ENCODE peak calls at places on chromosomes 6 and 20, in eight cellular contexts. S, K, F, W, N, L, P and C are unnamed samples.

GRCh38 chr6:108714012-108714773 is 134.0 kb upstream of the ARMC2 start:
- DNase-seq in S (no peak), F (no peak), K (peak), L (no peak), N (peak), W (no peak), P (no peak), C (peak)

GRCh38 chr20:39812116-39812515 is 850.0 kb downstream of the DHX35 start:
- DNase-seq in W (no peak), L (no peak), F (no peak), K (no peak), S (no peak), N (no peak), P (no peak), C (no peak)

GRCh38 chr6:158958504-158959386 is 41.3 kb downstream of the RSPH3 start:
- DNase-seq in P (no peak), K (no peak), W (no peak), L (no peak), S (no peak), N (no peak), F (peak), C (no peak)

GRCh38 chr6:32158052-32158451 is 4.1 kb downstream of the PPT2 start:
- DNase-seq in S (no peak), N (no peak), F (no peak), W (no peak), P (no peak), K (no peak), L (no peak), C (no peak)

GRCh38 chr6:111646942-111647341 is 41.3 kb upstream of the TRAF3IP2 start:
- DNase-seq in S (no peak), W (no peak), P (no peak), F (no peak), K (peak), N (no peak), L (no peak), C (no peak)

GRCh38 chr20:37526839-37527637 is 638 bp downstream of the BLCAP start:
- DNase-seq in P (no peak), K (peak), W (no peak), N (peak), L (no peak), S (no peak), F (no peak), C (no peak)

GRCh38 chr6:50699086-50699886 is 14.0 kb upstream of the TFAP2D start:
- DNase-seq in K (no peak), W (no peak), F (no peak), P (no peak), S (no peak), L (no peak), N (no peak), C (no peak)

GRCh38 chr6:126440923-126441322 is 101.0 kb downstream of the CENPW start:
- DNase-seq in L (no peak), S (no peak), N (no peak), K (no peak), F (no peak), P (no peak), W (no peak), C (no peak)

GRCh38 chr6:149860513-149860833 is 3.7 kb downstream of the LRP11 start:
- DNase-seq in K (no peak), N (no peak), S (no peak), F (no peak), L (no peak), W (no peak), P (no peak), C (no peak)

GRCh38 chr6:6699741-6700367 is 111.3 kb downstream of the LY86 start:
- DNase-seq in F (no peak), W (peak), K (peak), L (peak), N (peak), S (no peak), P (no peak), C (peak)

GRCh38 chr6:57261896-57262295 is 39.8 kb upstream of the RAB23 start:
- DNase-seq in W (no peak), S (no peak), N (peak), P (no peak), L (no peak), K (no peak), F (no peak), C (no peak)

GRCh38 chr6:44116643-44117382 is 10.4 kb downstream of the MRPL14 start:
- DNase-seq in K (peak), L (no peak), N (peak), S (no peak), W (peak), F (no peak), P (no peak), C (no peak)

GRCh38 chr6:13814176-13814937 is at the start of gene MCUR1:
- DNase-seq in F (peak), N (peak), L (peak), S (peak), P (peak), K (peak), W (no peak), C (peak)

GRCh38 chr20:8661229-8662023 is 407.5 kb upstream of the PLCB4 start:
- DNase-seq in F (peak), N (no peak), P (no peak), K (no peak), S (no peak), W (no peak), L (no peak), C (no peak)

GRCh38 chr6:98687776-98688175 is 146.6 kb upstream of the POU3F2 start:
- DNase-seq in P (no peak), W (no peak), L (no peak), N (no peak), F (no peak), K (no peak), S (no peak), C (no peak)

GRCh38 chr6:34147906-34148701 is 2.2 kb upstream of the GRM4 start:
- DNase-seq in F (peak), S (no peak), P (no peak), N (no peak), W (no peak), L (peak), K (no peak), C (no peak)

GRCh38 chr6:107658920-107659879 is 164.9 kb downstream of the SCML4 start:
- DNase-seq in L (no peak), S (peak), P (no peak), F (peak), N (peak), W (no peak), K (peak), C (no peak)

GRCh38 chr6:153138930-153139329 is 7.8 kb upstream of the RGS17 start:
- DNase-seq in K (no peak), F (no peak), L (no peak), S (no peak), W (no peak), P (no peak), N (no peak), C (no peak)

GRCh38 chr20:31706607-31707257 is 15.9 kb downstream of the BCL2L1 start:
- DNase-seq in L (peak), S (no peak), K (no peak), P (no peak), W (no peak), N (no peak), F (no peak), C (no peak)

GRCh38 chr6:34172961-34173775 is 27.3 kb upstream of the GRM4 start:
- DNase-seq in P (no peak), W (no peak), S (no peak), F (no peak), N (no peak), L (no peak), K (no peak), C (no peak)

GRCh38 chr6:122610690-122611455 is 668 bp downstream of the PKIB start:
- DNase-seq in K (peak), P (no peak), S (no peak), N (peak), L (peak), W (no peak), F (no peak), C (no peak)

GRCh38 chr20:2276015-2276414 is 19.8 kb upstream of the TGM3 start:
- DNase-seq in W (no peak), S (no peak), K (no peak), N (no peak), F (no peak), P (no peak), L (no peak), C (no peak)

GRCh38 chr20:17835240-17835940 is 133.2 kb downstream of the SNX5 start:
- DNase-seq in F (no peak), S (no peak), P (no peak), L (no peak), W (peak), N (peak), K (peak), C (no peak)

GRCh38 chr6:8499540-8499939 is 64.2 kb upstream of the SLC35B3 start:
- DNase-seq in N (no peak), F (peak), P (no peak), W (no peak), S (no peak), L (no peak), K (peak), C (no peak)

GRCh38 chr6:6332240-6332639 is 11.8 kb upstream of the F13A1 start:
- DNase-seq in N (no peak), L (no peak), S (peak), P (no peak), F (peak), W (no peak), K (no peak), C (no peak)

GRCh38 chr6:4008324-4009047 is 70.5 kb downstream of the FAM217A start:
- DNase-seq in W (peak), K (peak), L (no peak), N (peak), S (no peak), P (no peak), F (peak), C (peak)

GRCh38 chr6:15073344-15073789 is 172.5 kb upstream of the JARID2 start:
- DNase-seq in S (no peak), W (no peak), K (no peak), N (peak), L (no peak), F (no peak), P (no peak), C (no peak)

GRCh38 chr20:45058168-45058850 is 42.6 kb downstream of the KCNS1 start:
- DNase-seq in F (no peak), W (no peak), P (no peak), L (no peak), S (no peak), N (no peak), K (no peak), C (no peak)

GRCh38 chr20:29300579-29301551 is 1956.6 kb upstream of the DEFB115 start:
- DNase-seq in L (no peak), K (no peak), F (no peak), N (no peak), P (no peak), S (no peak), W (no peak), C (no peak)

GRCh38 chr20:17059465-17059864 is 167.4 kb upstream of the PCSK2 start:
- DNase-seq in N (peak), F (no peak), K (peak), S (no peak), L (no peak), P (no peak), W (no peak), C (no peak)

GRCh38 chr6:125230674-125231073 is 71.1 kb downstream of the HDDC2 start:
- DNase-seq in L (no peak), P (no peak), S (no peak), W (no peak), F (no peak), K (no peak), N (peak), C (no peak)

GRCh38 chr6:33590531-33591198 is 10.6 kb upstream of the BAK1 start:
- DNase-seq in S (no peak), N (no peak), L (peak), P (no peak), W (no peak), K (peak), F (peak), C (no peak)

GRCh38 chr6:34718867-34719441 is 22.4 kb upstream of the ILRUN start:
- DNase-seq in N (peak), K (peak), S (no peak), F (no peak), W (no peak), L (no peak), P (no peak), C (no peak)

GRCh38 chr6:11416936-11417576 is 120.5 kb upstream of the TMEM170B start:
- DNase-seq in F (no peak), N (no peak), K (no peak), W (no peak), S (no peak), P (no peak), L (no peak), C (no peak)

DNA sequence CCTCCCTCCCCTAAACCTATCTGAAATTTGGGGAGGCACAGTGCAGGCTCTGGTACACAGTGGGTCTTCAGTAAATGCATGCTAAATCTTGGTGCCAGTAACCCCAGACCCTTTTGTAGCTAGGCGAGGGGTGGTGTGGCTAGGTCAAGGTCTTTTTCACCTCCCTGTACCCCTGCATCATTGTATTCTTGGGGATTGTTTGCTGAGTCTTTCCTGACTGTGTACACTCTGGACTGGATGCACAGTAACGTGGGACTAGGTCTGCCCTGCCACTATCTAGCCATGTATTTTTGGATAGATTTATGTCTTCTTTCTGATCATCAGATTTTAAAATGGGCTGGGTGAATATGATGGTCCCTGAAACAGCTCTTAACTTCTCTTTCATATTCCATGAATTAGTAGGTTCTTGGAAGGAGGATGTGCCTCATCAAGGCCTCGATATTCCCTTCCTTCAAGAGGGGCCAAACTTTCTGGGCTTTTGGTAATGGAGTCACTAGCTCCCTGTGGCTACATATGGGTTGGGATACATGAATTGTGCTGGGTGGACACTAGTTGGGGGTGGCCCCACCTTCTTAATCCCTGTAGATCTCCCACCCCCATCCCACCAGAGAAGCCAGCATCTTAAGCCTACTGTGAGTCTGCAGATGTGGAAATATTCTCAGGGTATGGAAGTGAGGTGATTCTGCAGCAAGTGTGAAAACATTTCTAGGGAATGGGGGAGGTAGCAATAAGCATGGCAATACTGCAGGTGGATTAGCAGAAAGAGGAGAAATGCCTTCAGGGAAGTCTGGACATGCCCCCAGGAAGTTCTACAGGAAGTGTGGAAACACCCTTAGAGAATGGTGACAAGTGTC is 2.1 kb downstream of the TP53INP2 start:
- DNase-seq in K (no peak), F (no peak), P (no peak), N (no peak), W (no peak), L (no peak), S (no peak), C (no peak)
- H3K4me3 ChIP-seq in K (no peak), F (no peak), P (no peak), N (peak), W (no peak), L (no peak), S (no peak), C (no peak)

GRCh38 chr6:104855507-104855906 is 4.2 kb downstream of the HACE1 start:
- DNase-seq in N (peak), S (no peak), L (no peak), K (peak), F (no peak), P (no peak), W (peak), C (no peak)

GRCh38 chr6:104860221-104860620 is 502 bp upstream of the HACE1 start:
- DNase-seq in K (no peak), N (no peak), L (no peak), F (no peak), W (no peak), S (no peak), P (no peak), C (no peak)

GRCh38 chr6:104862456-104862855 is 2.7 kb upstream of the HACE1 start:
- DNase-seq in F (no peak), W (no peak), S (no peak), P (no peak), K (peak), L (no peak), N (peak), C (no peak)

GRCh38 chr6:104859225-104860146 is at the start of gene HACE1:
- DNase-seq in F (peak), W (peak), L (peak), K (peak), S (peak), N (peak), P (peak), C (peak)
- H3K4me3 ChIP-seq in F (peak), W (peak), L (peak), K (peak), S (peak), N (peak), P (peak), C (peak)

GRCh38 chr20:661474-662288 is 8.7 kb upstream of the SRXN1 start:
- DNase-seq in N (no peak), F (no peak), P (no peak), L (no peak), S (no peak), W (no peak), K (no peak), C (no peak)
- H3K4me3 ChIP-seq in N (no peak), F (no peak), P (no peak), L (no peak), S (no peak), W (no peak), K (no peak), C (no peak)

GRCh38 chr20:63254237-63254535 is at the start of gene NKAIN4:
- DNase-seq in S (no peak), L (no peak), P (no peak), W (no peak), F (no peak), N (no peak), K (no peak), C (no peak)

GRCh38 chr20:63253438-63254236 is 626 bp downstream of the NKAIN4 start:
- DNase-seq in S (no peak), N (no peak), L (no peak), P (no peak), W (no peak), F (no peak), K (no peak), C (no peak)

GRCh38 chr20:63255911-63256704 is 1.8 kb upstream of the NKAIN4 start:
- DNase-seq in W (no peak), S (no peak), F (no peak), N (no peak), K (no peak), P (no peak), L (no peak), C (no peak)

GRCh38 chr20:63253065-63253437 is 1.2 kb downstream of the NKAIN4 start:
- DNase-seq in S (no peak), L (no peak), P (no peak), K (no peak), W (no peak), F (no peak), N (no peak), C (no peak)

DNA sequence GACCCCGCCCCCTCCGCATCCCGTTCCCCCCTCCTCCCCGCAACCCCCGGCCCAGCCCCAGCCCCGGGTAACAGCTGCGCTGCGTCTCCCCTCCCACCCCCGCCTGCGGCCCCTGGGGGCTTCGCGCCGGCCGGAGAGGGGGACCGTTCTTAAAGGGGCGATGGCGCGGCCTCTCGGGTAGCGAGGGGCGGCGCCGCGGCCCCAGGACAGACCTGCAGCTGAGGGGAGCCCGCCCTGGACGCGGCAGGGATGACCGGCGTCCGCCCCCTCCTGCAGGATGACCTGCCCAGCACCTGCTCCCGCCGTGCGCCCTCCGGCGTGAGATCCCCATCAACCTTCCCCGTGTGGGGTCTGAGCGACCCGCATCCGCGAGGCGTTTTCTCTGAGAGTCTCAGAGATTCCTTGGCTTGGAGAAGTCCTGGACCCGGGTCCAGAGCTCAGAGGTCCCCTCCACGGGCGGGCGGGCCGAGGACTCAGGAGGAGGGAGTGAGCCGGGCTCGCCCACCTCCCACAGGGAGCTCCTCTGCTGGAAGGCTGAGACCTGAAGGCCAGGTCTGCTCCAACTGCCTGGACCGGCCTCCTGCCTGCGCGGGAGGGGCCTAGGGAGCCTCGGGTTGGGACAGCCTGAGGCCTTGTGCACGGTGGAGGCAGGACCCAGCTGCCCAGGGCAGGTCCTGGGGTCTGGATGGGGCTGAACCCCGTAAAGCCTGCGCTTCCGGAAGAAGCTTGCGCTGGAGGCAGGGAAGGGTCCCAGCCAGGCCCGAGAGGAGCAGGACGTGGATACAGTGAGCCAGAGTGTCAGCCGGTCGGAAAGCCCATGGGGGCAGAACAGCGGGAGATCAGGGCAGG is 497 bp upstream of the NKAIN4 start:
- DNase-seq in N (no peak), S (no peak), F (no peak), P (no peak), K (no peak), L (no peak), W (no peak), C (no peak)
- H3K4me3 ChIP-seq in N (no peak), S (no peak), F (no peak), P (no peak), K (no peak), L (no peak), W (no peak), C (no peak)

DNA sequence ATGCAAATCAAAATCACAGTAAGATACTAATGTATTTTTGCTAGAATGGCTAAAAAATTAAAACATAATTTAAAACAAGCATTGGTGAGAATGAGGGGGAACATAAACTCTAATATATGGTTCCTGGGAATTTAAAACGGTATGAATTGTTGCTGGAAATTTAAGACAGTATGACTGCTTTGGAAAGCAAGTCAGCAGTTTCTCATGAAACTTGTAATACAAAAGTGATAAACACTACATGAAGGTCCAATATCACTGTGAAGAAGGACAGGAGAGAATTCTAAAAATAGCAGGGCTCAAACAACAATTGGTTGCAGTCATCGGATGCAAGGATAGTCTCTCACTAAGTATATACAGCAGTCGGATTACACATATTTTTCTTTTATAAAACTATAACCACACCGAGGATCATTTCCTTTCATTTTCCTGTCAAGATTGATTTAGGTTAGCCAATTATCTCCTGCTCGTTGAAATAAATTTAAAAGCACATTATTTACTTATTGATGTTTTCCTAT is 18.5 kb upstream of the PRSS16 start:
- DNase-seq in L (no peak), K (no peak), W (no peak), P (no peak), N (no peak), F (no peak), S (no peak), C (no peak)
- H3K4me3 ChIP-seq in L (no peak), K (no peak), W (no peak), P (no peak), N (no peak), F (no peak), S (no peak), C (no peak)

GRCh38 chr6:42388046-42388445 is 63.7 kb downstream of the TRERF1 start:
- DNase-seq in N (no peak), F (no peak), L (no peak), K (no peak), W (no peak), P (no peak), S (no peak), C (no peak)
- H3K4me3 ChIP-seq in N (no peak), F (no peak), L (no peak), K (no peak), W (no peak), P (peak), S (no peak), C (no peak)

GRCh38 chr20:62494537-62494936 is 18.7 kb upstream of the GATA5 start:
- DNase-seq in F (peak), K (no peak), W (no peak), L (no peak), N (no peak), P (no peak), S (no peak), C (peak)
- H3K4me3 ChIP-seq in F (peak), K (no peak), W (no peak), L (no peak), N (no peak), P (no peak), S (no peak), C (no peak)